ENCODE peak calls at places on chromosomes 7 and 10, in four cellular contexts. S is HFFc6, V is OCI-LY7, R is kidney. P is an unnamed sample.

GRCh38 chr10:8039323-8039922 is 15.1 kb upstream of the GATA3 start:
- DNase-seq in S (no peak), V (no peak), R (no peak), P (no peak)

GRCh38 chr10:94890264-94891022 is 48.0 kb upstream of the CYP2C9 start:
- DNase-seq in S (no peak), V (no peak), R (no peak), P (no peak)

GRCh38 chr7:1966631-1967200 is 266.0 kb downstream of the MAD1L1 start:
- DNase-seq in S (no peak), V (no peak), R (peak), P (no peak)

GRCh38 chr7:87148332-87148955 is 3.8 kb upstream of the DMTF1 start:
- DNase-seq in S (peak), V (peak), R (no peak), P (no peak)

GRCh38 chr10:60943372-60944158 is 420 bp downstream of the RHOBTB1 start:
- DNase-seq in S (peak), V (no peak), R (peak), P (peak)

GRCh38 chr7:149719912-149720335 is 53.5 kb downstream of the ZNF467 start:
- DNase-seq in S (no peak), V (no peak), R (no peak), P (no peak)

GRCh38 chr7:140242057-140243031 is 65.6 kb upstream of the KDM7A start:
- DNase-seq in S (no peak), V (no peak), R (no peak), P (no peak)

GRCh38 chr7:3998060-3998459 is 684.0 kb upstream of the FOXK1 start:
- DNase-seq in S (no peak), V (no peak), R (no peak), P (no peak)

GRCh38 chr10:97648557-97649404 is 8.3 kb downstream of the PI4K2A start:
- DNase-seq in S (peak), V (no peak), R (no peak), P (peak)

GRCh38 chr7:94375167-94375566 is 19.5 kb upstream of the COL1A2 start:
- DNase-seq in S (peak), V (no peak), R (no peak), P (no peak)

GRCh38 chr7:3510101-3511020 is 209.3 kb downstream of the SDK1 start:
- DNase-seq in S (no peak), V (peak), R (no peak), P (no peak)

GRCh38 chr7:15839415-15840100 is 153.1 kb upstream of the MEOX2 start:
- DNase-seq in S (no peak), V (no peak), R (peak), P (no peak)

GRCh38 chr7:139496528-139496927 is 13.1 kb upstream of the KLRG2 start:
- DNase-seq in S (no peak), V (no peak), R (no peak), P (no peak)

P was measured in T1000.